ENCODE peak calls at places on chromosome 9, in six cellular contexts. One of them, this sample, is unnamed.

GRCh38 chr9:129076640-129077037 is 4.3 kb upstream of the DOLPP1 start:
- DNase-seq in heart left ventricle: no peak
- DNase-seq in adrenal gland: no peak
- DNase-seq in lower leg skin: no peak
- DNase-seq in transverse colon: no peak
- DNase-seq in A549: no peak
- DNase-seq in this sample: no peak

GRCh38 chr9:120528834-120529233 is 51.1 kb downstream of the CDK5RAP2 start:
- DNase-seq in heart left ventricle: no peak
- DNase-seq in adrenal gland: no peak
- DNase-seq in lower leg skin: no peak
- DNase-seq in transverse colon: no peak
- DNase-seq in A549: no peak
- DNase-seq in this sample: no peak

GRCh38 chr9:12666813-12667212 is 26.4 kb upstream of the TYRP1 start:
- DNase-seq in heart left ventricle: no peak
- DNase-seq in adrenal gland: no peak
- DNase-seq in lower leg skin: no peak
- DNase-seq in transverse colon: no peak
- DNase-seq in A549: no peak
- DNase-seq in this sample: no peak

GRCh38 chr9:5764130-5764868 is 68.6 kb downstream of the ERMP1 start:
- DNase-seq in heart left ventricle: no peak
- DNase-seq in adrenal gland: no peak
- DNase-seq in lower leg skin: no peak
- DNase-seq in transverse colon: no peak
- DNase-seq in A549: no peak
- DNase-seq in this sample: no peak

GRCh38 chr9:89775641-89776040 is 170.8 kb downstream of the GADD45G start:
- DNase-seq in heart left ventricle: no peak
- DNase-seq in adrenal gland: no peak
- DNase-seq in lower leg skin: no peak
- DNase-seq in transverse colon: no peak
- DNase-seq in A549: no peak
- DNase-seq in this sample: peak

GRCh38 chr9:127574089-127574921 is 37.8 kb upstream of the STXBP1 start:
- DNase-seq in heart left ventricle: no peak
- DNase-seq in adrenal gland: peak
- DNase-seq in lower leg skin: no peak
- DNase-seq in transverse colon: peak
- DNase-seq in A549: peak
- DNase-seq in this sample: no peak

GRCh38 chr9:108478431-108478837 is 377.4 kb downstream of the ACTL7B start:
- DNase-seq in heart left ventricle: peak
- DNase-seq in adrenal gland: peak
- DNase-seq in lower leg skin: peak
- DNase-seq in transverse colon: peak
- DNase-seq in A549: peak
- DNase-seq in this sample: peak

GRCh38 chr9:96116275-96117051 is 185.5 kb downstream of the HSD17B3 start:
- DNase-seq in heart left ventricle: no peak
- DNase-seq in adrenal gland: no peak
- DNase-seq in lower leg skin: no peak
- DNase-seq in transverse colon: peak
- DNase-seq in A549: no peak
- DNase-seq in this sample: no peak

GRCh38 chr9:118882674-118883073 is 486.6 kb downstream of the BRINP1 start:
- DNase-seq in heart left ventricle: no peak
- DNase-seq in adrenal gland: no peak
- DNase-seq in lower leg skin: no peak
- DNase-seq in transverse colon: no peak
- DNase-seq in A549: no peak
- DNase-seq in this sample: no peak

GRCh38 chr9:124861342-124862229 is at the start of the genes ARPC5L and RPL35:
- DNase-seq in heart left ventricle: peak
- DNase-seq in adrenal gland: peak
- DNase-seq in lower leg skin: peak
- DNase-seq in transverse colon: peak
- DNase-seq in A549: peak
- DNase-seq in this sample: peak

GRCh38 chr9:124858330-124859046 is 3.3 kb downstream of the RPL35 start:
- DNase-seq in heart left ventricle: no peak
- DNase-seq in adrenal gland: no peak
- DNase-seq in lower leg skin: no peak
- DNase-seq in transverse colon: no peak
- DNase-seq in A549: no peak
- DNase-seq in this sample: no peak

GRCh38 chr9:124859803-124860581 is 1.8 kb downstream of the RPL35 start:
- DNase-seq in heart left ventricle: no peak
- DNase-seq in adrenal gland: no peak
- DNase-seq in lower leg skin: no peak
- DNase-seq in transverse colon: no peak
- DNase-seq in A549: no peak
- DNase-seq in this sample: no peak

GRCh38 chr9:124863371-124863831 is 1.5 kb downstream of the ARPC5L start:
- DNase-seq in heart left ventricle: no peak
- DNase-seq in adrenal gland: no peak
- DNase-seq in lower leg skin: peak
- DNase-seq in transverse colon: no peak
- DNase-seq in A549: no peak
- DNase-seq in this sample: no peak

GRCh38 chr9:124860582-124861341 is 995 bp downstream of the RPL35 start:
- DNase-seq in heart left ventricle: no peak
- DNase-seq in adrenal gland: no peak
- DNase-seq in lower leg skin: no peak
- DNase-seq in transverse colon: no peak
- DNase-seq in A549: no peak
- DNase-seq in this sample: no peak
- TF ChIP-seq POLR2A in heart left ventricle: no peak
- TF ChIP-seq POLR2A in adrenal gland: no peak
- TF ChIP-seq POLR2A in lower leg skin: no peak
- TF ChIP-seq POLR2A in transverse colon: no peak
- TF ChIP-seq POLR2A in A549: no peak
- TF ChIP-seq POLR2A in this sample: no peak

DNA sequence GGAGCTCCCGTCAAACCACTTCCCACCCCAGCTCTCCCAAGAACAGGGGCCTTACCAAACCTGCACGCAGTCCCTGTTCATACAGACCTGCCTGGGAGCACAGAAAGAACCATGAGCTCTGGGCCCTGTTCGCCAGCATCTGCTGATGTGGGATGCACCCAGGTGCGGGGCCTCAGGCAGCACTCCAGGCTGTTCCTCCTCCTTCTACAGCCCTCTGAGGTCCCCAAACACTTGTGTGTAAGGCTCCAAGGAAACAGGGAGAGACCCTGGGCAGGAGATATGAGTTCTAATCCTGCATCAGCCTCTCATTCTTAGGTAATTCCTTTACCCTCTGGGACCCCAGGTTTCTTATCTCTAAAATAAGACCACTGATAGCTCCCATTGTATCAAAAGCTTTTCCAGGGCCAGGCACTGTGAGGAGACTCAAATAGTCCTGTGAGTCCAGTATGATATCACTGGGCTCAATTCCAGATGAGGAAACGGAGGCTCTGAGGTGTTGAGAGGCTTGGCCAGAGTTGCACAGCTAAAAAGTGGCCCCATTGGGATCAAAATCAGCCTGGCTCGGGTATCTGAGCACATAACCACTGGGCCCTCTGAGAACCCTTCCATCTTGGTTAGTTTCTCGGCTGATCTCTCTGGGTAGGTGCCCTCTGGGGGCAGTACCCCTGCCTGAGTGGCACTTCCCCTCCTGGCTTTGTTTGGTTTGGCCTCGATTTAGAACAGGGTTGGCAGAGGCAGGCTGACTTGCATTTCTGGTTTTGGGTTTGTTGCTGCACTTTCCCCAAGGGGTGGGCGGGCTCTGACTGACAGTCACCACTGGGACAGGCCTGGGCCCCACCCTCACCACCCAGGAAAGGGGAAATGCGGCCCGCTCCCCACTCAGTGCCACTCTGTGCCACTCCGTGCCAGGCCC is 116.8 kb downstream of the RGS3 start:
- DNase-seq in heart left ventricle: peak
- DNase-seq in adrenal gland: peak
- DNase-seq in lower leg skin: peak
- DNase-seq in transverse colon: peak
- DNase-seq in A549: no peak
- DNase-seq in this sample: peak
- TF ChIP-seq POLR2A in heart left ventricle: no peak
- TF ChIP-seq POLR2A in adrenal gland: no peak
- TF ChIP-seq POLR2A in lower leg skin: no peak
- TF ChIP-seq POLR2A in transverse colon: no peak
- TF ChIP-seq POLR2A in A549: no peak
- TF ChIP-seq POLR2A in this sample: no peak

DNA sequence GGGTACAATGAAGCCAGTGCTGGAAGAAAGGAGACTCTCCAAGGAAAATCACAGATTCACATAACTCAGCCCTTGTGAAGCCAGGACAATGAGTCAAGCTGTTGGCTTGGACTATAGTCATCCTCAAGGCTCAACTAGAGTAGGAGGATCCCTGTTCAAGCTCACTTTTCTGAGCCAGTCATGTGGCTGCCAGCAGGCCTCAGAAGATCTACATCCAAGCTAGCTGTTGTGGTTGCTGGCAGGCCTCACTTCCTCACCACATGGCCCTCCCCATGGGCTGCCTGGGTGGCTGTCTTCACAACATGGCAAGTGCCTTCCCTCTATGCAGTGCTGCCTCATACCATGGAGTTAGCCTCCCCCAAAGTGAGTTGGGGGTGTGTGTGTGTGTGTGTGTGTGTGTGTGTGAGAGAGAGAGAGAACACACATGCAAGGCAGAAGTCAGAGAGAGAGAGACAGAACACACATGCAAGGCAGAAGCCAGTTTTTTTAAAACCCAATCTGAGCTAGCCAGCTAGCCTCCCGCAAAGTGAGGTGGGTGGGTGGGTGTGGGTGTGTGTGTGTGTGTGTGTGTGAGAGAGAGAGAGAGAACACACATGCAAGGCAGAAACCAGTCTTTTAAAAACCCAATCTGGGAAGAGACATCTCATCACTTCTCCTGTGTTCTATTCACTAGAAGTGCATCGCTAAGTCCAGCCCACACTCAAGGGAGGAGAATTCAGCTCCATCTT is 17.1 kb downstream of the SCAI start:
- DNase-seq in heart left ventricle: peak
- DNase-seq in adrenal gland: peak
- DNase-seq in lower leg skin: peak
- DNase-seq in transverse colon: peak
- DNase-seq in A549: no peak
- DNase-seq in this sample: peak
- TF ChIP-seq POLR2A in heart left ventricle: no peak
- TF ChIP-seq POLR2A in adrenal gland: no peak
- TF ChIP-seq POLR2A in lower leg skin: no peak
- TF ChIP-seq POLR2A in transverse colon: no peak
- TF ChIP-seq POLR2A in A549: no peak
- TF ChIP-seq POLR2A in this sample: no peak

GRCh38 chr9:33044162-33044673 is 19.1 kb downstream of the DNAJA1 start:
- DNase-seq in heart left ventricle: peak
- DNase-seq in adrenal gland: peak
- DNase-seq in lower leg skin: peak
- DNase-seq in transverse colon: peak
- DNase-seq in A549: peak
- DNase-seq in this sample: peak
- TF ChIP-seq POLR2A in heart left ventricle: peak
- TF ChIP-seq POLR2A in adrenal gland: peak
- TF ChIP-seq POLR2A in lower leg skin: no peak
- TF ChIP-seq POLR2A in transverse colon: peak
- TF ChIP-seq POLR2A in A549: peak
- TF ChIP-seq POLR2A in this sample: no peak

GRCh38 chr9:73327149-73327548 is 175.5 kb downstream of the ANXA1 start:
- DNase-seq in heart left ventricle: no peak
- DNase-seq in adrenal gland: no peak
- DNase-seq in lower leg skin: no peak
- DNase-seq in transverse colon: no peak
- DNase-seq in A549: no peak
- DNase-seq in this sample: no peak
- TF ChIP-seq POLR2A in heart left ventricle: no peak
- TF ChIP-seq POLR2A in adrenal gland: no peak
- TF ChIP-seq POLR2A in lower leg skin: no peak
- TF ChIP-seq POLR2A in transverse colon: no peak
- TF ChIP-seq POLR2A in A549: no peak
- TF ChIP-seq POLR2A in this sample: no peak